ENCODE peak calls at places on chromosome 12, in four cellular contexts. N is IMR-90, H is neural progenitor cell, F is HepG2. A is an unnamed sample.

GRCh38 chr12:69929531-69929930 is 104.5 kb downstream of the MYRFL start:
- DNase-seq in N (peak; percentile 6), F (no peak), H (no peak), A (no peak)

GRCh38 chr12:7162691-7163114 is 26.8 kb upstream of the PEX5 start:
- DNase-seq in N (no peak), F (peak; percentile 52), H (peak; percentile 58), A (peak; percentile 92)

GRCh38 chr12:89762498-89763170 is 54.0 kb upstream of the ATP2B1 start:
- DNase-seq in H (no peak), F (no peak), N (no peak), A (no peak)

GRCh38 chr12:3453266-3453862 is 37.6 kb upstream of the PRMT8 start:
- DNase-seq in H (no peak), F (no peak), N (no peak), A (no peak)

GRCh38 chr12:91866566-91866965 is 279.1 kb downstream of the BTG1 start:
- DNase-seq in H (no peak), F (no peak), N (no peak), A (no peak)

GRCh38 chr12:108214046-108214445 is 85.0 kb downstream of the WSCD2 start:
- DNase-seq in F (no peak), N (no peak), H (no peak), A (no peak)

GRCh38 chr12:51814311-51815088 is 34.0 kb downstream of the FIGNL2 start:
- DNase-seq in H (peak; percentile 92), F (peak; percentile 62), N (peak; percentile 66), A (peak; percentile 89)

GRCh38 chr12:30905483-30906009 is 21.0 kb upstream of the TSPAN11 start:
- DNase-seq in N (no peak), H (peak; percentile 56), F (no peak), A (peak; percentile 70)

GRCh38 chr12:130981156-130981789 is 27.6 kb downstream of the ADGRD1 start:
- DNase-seq in H (no peak), F (no peak), N (no peak), A (no peak)

GRCh38 chr12:12901158-12901791 is 9.9 kb downstream of the GPRC5A start:
- DNase-seq in N (peak; percentile 94), F (peak; percentile 37), H (peak; percentile 24), A (no peak)

GRCh38 chr12:89346741-89347324 is 5.5 kb downstream of the DUSP6 start:
- DNase-seq in N (peak; percentile 77), H (peak; percentile 43), F (peak; percentile 42), A (peak; percentile 68)

GRCh38 chr12:123067654-123068053 is 83.2 kb downstream of the PITPNM2 start:
- DNase-seq in N (no peak), H (no peak), F (no peak), A (no peak)

GRCh38 chr12:124684971-124685688 is 117.7 kb upstream of the NCOR2 start:
- DNase-seq in H (no peak), F (no peak), N (peak; percentile 69), A (no peak)

GRCh38 chr12:131046813-131047788 is 93.4 kb downstream of the ADGRD1 start:
- DNase-seq in F (no peak), H (no peak), N (no peak), A (no peak)

GRCh38 chr12:108363565-108363964 is 24.5 kb upstream of the CMKLR1 start:
- DNase-seq in H (no peak), N (no peak), F (no peak), A (no peak)

GRCh38 chr12:57451233-57451778 is 3.8 kb upstream of the INHBE start:
- DNase-seq in H (no peak), F (peak; percentile 94), N (peak; percentile 38), A (no peak)
- H3K4me1 ChIP-seq in H (peaks cover 18% of the 10 kb centered on the region), F (peaks cover 64% of the 10 kb centered on the region), N (peaks cover 32% of the 10 kb centered on the region), A (peaks cover 36% of the 10 kb centered on the region)

DNA sequence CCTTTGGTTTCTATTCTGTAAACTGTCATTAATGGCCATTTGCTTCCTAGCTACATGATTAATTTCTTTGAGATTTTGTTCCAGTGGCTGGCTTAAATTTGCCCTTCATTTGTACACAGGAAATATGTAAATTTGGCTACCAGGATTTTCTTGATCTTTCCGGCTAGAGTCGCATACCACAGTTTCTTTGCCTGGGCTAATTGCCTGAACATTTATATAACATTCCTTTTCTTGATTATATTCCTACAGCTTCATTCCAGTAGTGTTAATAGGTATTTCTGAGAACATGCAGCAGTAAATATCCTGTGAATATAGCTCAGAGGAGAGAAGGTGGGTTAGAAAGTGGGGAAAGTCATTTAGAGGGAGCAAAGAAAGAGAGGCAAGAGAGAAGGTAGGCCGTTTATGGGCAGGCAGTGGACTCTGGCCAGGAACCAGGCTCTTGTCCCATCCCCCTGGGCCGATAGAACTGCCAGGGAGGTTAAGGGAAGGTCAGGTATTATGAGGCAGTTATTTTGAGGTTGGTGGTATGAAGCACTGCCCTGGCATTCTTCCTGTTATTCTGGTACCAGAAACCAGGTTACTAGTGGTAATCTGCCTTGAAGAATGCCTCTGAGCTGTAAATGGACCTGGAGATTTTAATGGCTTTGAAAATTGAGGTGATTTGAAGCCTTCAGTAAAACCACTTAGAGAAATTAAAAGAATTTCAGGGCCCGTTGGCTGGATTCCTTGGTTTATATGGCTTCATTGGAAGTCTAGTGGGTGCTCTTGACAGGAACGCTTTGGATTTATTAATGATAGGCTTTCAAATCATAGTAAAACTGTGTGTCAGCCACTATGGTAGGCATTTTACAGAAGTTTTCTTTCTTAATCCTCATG is 4.4 kb downstream of the RNF10 start:
- DNase-seq in F (peak; percentile 73), N (peak; percentile 53), H (no peak), A (no peak)
- H4K20me1 ChIP-seq in F (peaks cover 77% of the 10 kb centered on the region), N (peaks cover 84% of the 10 kb centered on the region), H (peaks cover 66% of the 10 kb centered on the region), A (peaks cover 73% of the 10 kb centered on the region)

GRCh38 chr12:2294651-2295475 is 242.1 kb downstream of the CACNA1C start:
- DNase-seq in F (no peak), H (no peak), N (peak; percentile 69), A (no peak)
- H3K4me1 ChIP-seq in F (no peaks in the 10 kb centered on the region), H (peaks cover 3% of the 10 kb centered on the region), N (peaks cover 25% of the 10 kb centered on the region), A (peaks cover 8% of the 10 kb centered on the region)

GRCh38 chr12:56677680-56678079 is 10.4 kb downstream of the PTGES3 start:
- DNase-seq in H (no peak), N (no peak), F (no peak), A (no peak)

GRCh38 chr12:56679834-56680575 is 8.1 kb downstream of the PTGES3 start:
- DNase-seq in N (no peak), H (no peak), F (no peak), A (no peak)

GRCh38 chr12:56684745-56685369 is 3.2 kb downstream of the PTGES3 start:
- DNase-seq in F (no peak), N (no peak), H (no peak), A (no peak)

GRCh38 chr12:56678852-56679251 is 9.2 kb downstream of the PTGES3 start:
- DNase-seq in F (no peak), N (no peak), H (no peak), A (no peak)

DNA sequence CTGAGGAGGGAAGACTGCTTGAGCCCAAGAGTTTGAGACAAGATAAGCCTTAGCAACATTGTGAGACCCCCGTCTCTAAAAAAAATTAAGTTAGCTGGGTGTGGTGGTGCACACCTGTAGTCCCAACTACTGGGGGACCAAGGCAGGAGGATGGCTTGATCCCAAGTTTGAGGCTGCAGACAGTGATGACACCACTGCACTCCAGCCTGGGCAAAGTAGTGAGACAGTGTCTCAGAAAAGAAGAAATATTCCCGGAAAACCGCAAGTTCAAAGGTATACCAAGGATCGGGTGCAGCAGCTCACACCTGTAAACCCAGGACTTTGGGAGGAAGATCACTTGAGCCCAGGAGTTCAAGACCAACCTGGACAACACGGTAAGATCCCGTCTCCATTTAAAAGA is 5.8 kb downstream of the PTGES3 start:
- DNase-seq in N (no peak), H (no peak), F (no peak), A (no peak)
- H4K20me1 ChIP-seq in N (peaks cover 93% of the 10 kb centered on the region), H (peaks cover 93% of the 10 kb centered on the region), F (peaks cover 74% of the 10 kb centered on the region), A (peaks cover 91% of the 10 kb centered on the region)

DNA sequence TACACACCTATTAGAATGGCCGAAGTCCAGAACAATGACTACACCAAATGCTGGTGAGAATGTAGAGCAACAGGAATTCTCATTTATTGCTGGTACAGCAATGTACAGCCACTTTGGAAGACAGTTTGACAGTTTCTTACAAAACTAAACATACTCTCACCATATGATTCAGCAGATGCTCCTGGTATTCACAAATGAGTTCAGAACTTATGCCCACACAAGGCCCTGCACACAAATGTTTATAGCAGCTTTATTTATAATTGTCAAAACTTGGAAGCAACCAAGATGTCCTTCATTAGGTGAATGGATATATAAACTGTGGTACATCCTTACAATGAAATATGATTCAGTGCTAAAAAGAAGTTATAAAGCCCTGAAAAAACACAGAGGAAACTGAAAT is 38.3 kb downstream of the PTHLH start:
- DNase-seq in N (peak; percentile 53), H (no peak), F (no peak), A (no peak)
- H3K4me1 ChIP-seq in N (no peaks in the 10 kb centered on the region), H (no peaks in the 10 kb centered on the region), F (peaks cover 8% of the 10 kb centered on the region), A (no peaks in the 10 kb centered on the region)

GRCh38 chr12:4825139-4825858 is 84.4 kb upstream of the KCNA1 start:
- DNase-seq in F (no peak), H (no peak), N (no peak), A (no peak)
- H4K20me1 ChIP-seq in F (no peaks in the 10 kb centered on the region), H (no peaks in the 10 kb centered on the region), N (no peaks in the 10 kb centered on the region), A (no peaks in the 10 kb centered on the region)

DNA sequence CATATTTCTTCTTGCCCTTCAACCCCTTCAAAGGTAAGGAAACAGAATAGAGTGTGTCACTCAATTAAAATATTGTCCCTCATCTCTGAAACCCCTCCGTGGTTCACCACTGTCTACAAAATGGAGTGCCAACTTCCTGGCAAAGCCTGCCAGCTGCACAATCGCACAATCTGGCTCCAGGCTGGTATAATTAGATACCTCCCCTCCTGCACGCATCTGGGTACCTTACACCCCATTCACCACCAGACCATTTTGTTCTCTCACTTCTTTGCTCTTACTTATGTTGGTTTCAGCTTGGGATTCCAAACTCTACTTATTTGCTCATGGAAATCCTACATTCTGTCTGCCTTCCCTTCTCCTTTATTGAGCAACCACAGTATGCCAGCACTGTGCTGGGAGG is 314.9 kb downstream of the NUAK1 start:
- DNase-seq in N (no peak), F (no peak), H (no peak), A (no peak)
- H3K4me1 ChIP-seq in N (peaks cover 5% of the 10 kb centered on the region), F (no peaks in the 10 kb centered on the region), H (peaks cover 17% of the 10 kb centered on the region), A (peaks cover 10% of the 10 kb centered on the region)

A was measured in GM23338.